ENCODE peak calls at places on chromosomes 6 and 20, in seven cellular contexts. One of them, this sample, is unnamed.

GRCh38 chr6:4398806-4399205 is 263.4 kb upstream of the ECI2 start:
- DNase-seq in HepG2: no peak
- DNase-seq in GM12878: no peak
- DNase-seq in SK-N-SH: no peak
- DNase-seq in K562: no peak
- DNase-seq in HCT116: no peak
- DNase-seq in H1: no peak
- DNase-seq in this sample: no peak

GRCh38 chr20:37954205-37954604 is 51.3 kb downstream of the VSTM2L start:
- DNase-seq in SK-N-SH: no peak
- DNase-seq in K562: no peak
- DNase-seq in H1: no peak
- DNase-seq in HepG2: no peak
- DNase-seq in GM12878: no peak
- DNase-seq in HCT116: no peak
- DNase-seq in this sample: no peak

GRCh38 chr6:108737594-108738546 is 110.4 kb upstream of the ARMC2 start:
- DNase-seq in HepG2: no peak
- DNase-seq in SK-N-SH: no peak
- DNase-seq in H1: no peak
- DNase-seq in HCT116: peak
- DNase-seq in K562: peak
- DNase-seq in GM12878: no peak
- DNase-seq in this sample: no peak

GRCh38 chr6:142207265-142207877 is 60.3 kb downstream of the VTA1 start:
- DNase-seq in K562: peak
- DNase-seq in HCT116: peak
- DNase-seq in SK-N-SH: peak
- DNase-seq in H1: peak
- DNase-seq in GM12878: no peak
- DNase-seq in HepG2: peak
- DNase-seq in this sample: peak

GRCh38 chr6:34888441-34888820 is 589 bp upstream of the TAF11 start:
- DNase-seq in GM12878: no peak
- DNase-seq in H1: no peak
- DNase-seq in SK-N-SH: no peak
- DNase-seq in K562: no peak
- DNase-seq in HCT116: no peak
- DNase-seq in HepG2: no peak
- DNase-seq in this sample: no peak

GRCh38 chr6:138182939-138183791 is 21.4 kb downstream of the ARFGEF3 start:
- DNase-seq in GM12878: no peak
- DNase-seq in HepG2: no peak
- DNase-seq in HCT116: no peak
- DNase-seq in H1: no peak
- DNase-seq in SK-N-SH: no peak
- DNase-seq in K562: no peak
- DNase-seq in this sample: no peak

GRCh38 chr6:5379647-5380242 is 118.4 kb downstream of the FARS2 start:
- DNase-seq in HepG2: peak
- DNase-seq in H1: peak
- DNase-seq in HCT116: peak
- DNase-seq in SK-N-SH: peak
- DNase-seq in K562: peak
- DNase-seq in GM12878: peak
- DNase-seq in this sample: peak

GRCh38 chr20:38434310-38434741 is 802 bp downstream of the SNHG17 start:
- DNase-seq in HCT116: no peak
- DNase-seq in H1: no peak
- DNase-seq in SK-N-SH: peak
- DNase-seq in HepG2: no peak
- DNase-seq in GM12878: no peak
- DNase-seq in K562: peak
- DNase-seq in this sample: no peak

GRCh38 chr6:12181481-12181880 is 108.7 kb upstream of the EDN1 start:
- DNase-seq in K562: no peak
- DNase-seq in HepG2: no peak
- DNase-seq in H1: no peak
- DNase-seq in HCT116: no peak
- DNase-seq in GM12878: no peak
- DNase-seq in SK-N-SH: no peak
- DNase-seq in this sample: no peak

GRCh38 chr6:126539022-126539421 is 199.1 kb downstream of the CENPW start:
- DNase-seq in GM12878: no peak
- DNase-seq in K562: no peak
- DNase-seq in H1: no peak
- DNase-seq in SK-N-SH: no peak
- DNase-seq in HCT116: peak
- DNase-seq in HepG2: no peak
- DNase-seq in this sample: no peak

GRCh38 chr6:21348462-21349195 is 244.9 kb upstream of the SOX4 start:
- DNase-seq in HepG2: no peak
- DNase-seq in H1: no peak
- DNase-seq in SK-N-SH: no peak
- DNase-seq in GM12878: no peak
- DNase-seq in K562: no peak
- DNase-seq in HCT116: no peak
- DNase-seq in this sample: no peak

GRCh38 chr6:155158044-155158843 is 105.6 kb upstream of the CLDN20 start:
- DNase-seq in SK-N-SH: no peak
- DNase-seq in GM12878: no peak
- DNase-seq in HepG2: no peak
- DNase-seq in H1: no peak
- DNase-seq in HCT116: no peak
- DNase-seq in K562: no peak
- DNase-seq in this sample: no peak

GRCh38 chr6:47097092-47097945 is 55.2 kb upstream of the ADGRF1 start:
- DNase-seq in K562: peak
- DNase-seq in GM12878: peak
- DNase-seq in HCT116: peak
- DNase-seq in HepG2: peak
- DNase-seq in H1: no peak
- DNase-seq in SK-N-SH: peak
- DNase-seq in this sample: peak

GRCh38 chr6:100808638-100809275 is 72.4 kb downstream of the ASCC3 start:
- DNase-seq in H1: no peak
- DNase-seq in K562: no peak
- DNase-seq in HCT116: no peak
- DNase-seq in SK-N-SH: no peak
- DNase-seq in HepG2: no peak
- DNase-seq in GM12878: no peak
- DNase-seq in this sample: no peak

GRCh38 chr20:44370639-44371218 is 15.2 kb downstream of the HNF4A start:
- DNase-seq in GM12878: no peak
- DNase-seq in H1: no peak
- DNase-seq in HCT116: no peak
- DNase-seq in K562: no peak
- DNase-seq in SK-N-SH: no peak
- DNase-seq in HepG2: peak
- DNase-seq in this sample: no peak

GRCh38 chr6:24991748-24992467 is 56.1 kb upstream of the RIPOR2 start:
- DNase-seq in HepG2: peak
- DNase-seq in GM12878: peak
- DNase-seq in H1: no peak
- DNase-seq in HCT116: peak
- DNase-seq in K562: peak
- DNase-seq in SK-N-SH: peak
- DNase-seq in this sample: peak

GRCh38 chr6:53691667-53692133 is 26.1 kb upstream of the KLHL31 start:
- DNase-seq in HepG2: no peak
- DNase-seq in K562: no peak
- DNase-seq in H1: no peak
- DNase-seq in SK-N-SH: no peak
- DNase-seq in GM12878: peak
- DNase-seq in HCT116: no peak
- DNase-seq in this sample: no peak

GRCh38 chr20:63025534-63026331 is 19.0 kb upstream of the BHLHE23 start:
- DNase-seq in K562: no peak
- DNase-seq in HCT116: no peak
- DNase-seq in GM12878: no peak
- DNase-seq in H1: no peak
- DNase-seq in HepG2: no peak
- DNase-seq in SK-N-SH: peak
- DNase-seq in this sample: peak

GRCh38 chr20:1185781-1186334 is 1.1 kb upstream of the TMEM74B start:
- DNase-seq in H1: peak
- DNase-seq in HepG2: peak
- DNase-seq in GM12878: no peak
- DNase-seq in HCT116: peak
- DNase-seq in SK-N-SH: peak
- DNase-seq in K562: peak
- DNase-seq in this sample: peak

GRCh38 chr6:83378621-83379388 is 52.0 kb downstream of the ME1 start:
- DNase-seq in HCT116: no peak
- DNase-seq in HepG2: no peak
- DNase-seq in GM12878: no peak
- DNase-seq in K562: no peak
- DNase-seq in SK-N-SH: no peak
- DNase-seq in H1: no peak
- DNase-seq in this sample: no peak

GRCh38 chr6:35230950-35231349 is 17.2 kb downstream of the SCUBE3 start:
- DNase-seq in GM12878: no peak
- DNase-seq in SK-N-SH: no peak
- DNase-seq in HepG2: no peak
- DNase-seq in H1: no peak
- DNase-seq in HCT116: no peak
- DNase-seq in K562: no peak
- DNase-seq in this sample: no peak

GRCh38 chr20:7113577-7114466 is 346.3 kb downstream of the BMP2 start:
- DNase-seq in H1: peak
- DNase-seq in HCT116: no peak
- DNase-seq in GM12878: no peak
- DNase-seq in HepG2: peak
- DNase-seq in SK-N-SH: peak
- DNase-seq in K562: no peak
- DNase-seq in this sample: peak

GRCh38 chr6:1105833-1106400 is 206.0 kb upstream of the FOXQ1 start:
- DNase-seq in HCT116: no peak
- DNase-seq in HepG2: no peak
- DNase-seq in SK-N-SH: no peak
- DNase-seq in GM12878: no peak
- DNase-seq in K562: no peak
- DNase-seq in H1: no peak
- DNase-seq in this sample: no peak

GRCh38 chr6:144580039-144580438 is 294.9 kb downstream of the UTRN start:
- DNase-seq in GM12878: no peak
- DNase-seq in H1: no peak
- DNase-seq in SK-N-SH: no peak
- DNase-seq in HepG2: no peak
- DNase-seq in K562: no peak
- DNase-seq in HCT116: no peak
- DNase-seq in this sample: no peak

GRCh38 chr20:60060593-60060992 is 102.4 kb downstream of the CDH26 start:
- DNase-seq in HCT116: no peak
- DNase-seq in H1: no peak
- DNase-seq in K562: no peak
- DNase-seq in SK-N-SH: no peak
- DNase-seq in GM12878: no peak
- DNase-seq in HepG2: no peak
- DNase-seq in this sample: no peak
- TF ChIP-seq JUND in HCT116: no peak
- TF ChIP-seq JUND in H1: no peak
- TF ChIP-seq JUND in K562: no peak
- TF ChIP-seq JUND in SK-N-SH: no peak
- TF ChIP-seq JUND in GM12878: no peak
- TF ChIP-seq JUND in HepG2: no peak
- TF ChIP-seq JUND in this sample: no peak

GRCh38 chr6:151284012-151284411 is 44.2 kb downstream of the AKAP12 start:
- DNase-seq in HepG2: no peak
- DNase-seq in GM12878: no peak
- DNase-seq in K562: no peak
- DNase-seq in H1: no peak
- DNase-seq in SK-N-SH: no peak
- DNase-seq in HCT116: no peak
- DNase-seq in this sample: no peak
- TF ChIP-seq JUND in HepG2: no peak
- TF ChIP-seq JUND in GM12878: no peak
- TF ChIP-seq JUND in K562: no peak
- TF ChIP-seq JUND in H1: no peak
- TF ChIP-seq JUND in SK-N-SH: no peak
- TF ChIP-seq JUND in HCT116: no peak
- TF ChIP-seq JUND in this sample: no peak

GRCh38 chr6:106739387-106739786 is 110.0 kb downstream of the QRSL1 start:
- DNase-seq in HepG2: no peak
- DNase-seq in K562: no peak
- DNase-seq in SK-N-SH: no peak
- DNase-seq in HCT116: no peak
- DNase-seq in GM12878: no peak
- DNase-seq in H1: no peak
- DNase-seq in this sample: peak
- TF ChIP-seq JUND in HepG2: no peak
- TF ChIP-seq JUND in K562: no peak
- TF ChIP-seq JUND in SK-N-SH: no peak
- TF ChIP-seq JUND in HCT116: no peak
- TF ChIP-seq JUND in GM12878: no peak
- TF ChIP-seq JUND in H1: no peak
- TF ChIP-seq JUND in this sample: no peak

GRCh38 chr6:8194499-8194898 is 92.2 kb upstream of the EEF1E1 start:
- DNase-seq in HepG2: no peak
- DNase-seq in K562: no peak
- DNase-seq in SK-N-SH: no peak
- DNase-seq in H1: no peak
- DNase-seq in HCT116: no peak
- DNase-seq in GM12878: no peak
- DNase-seq in this sample: no peak

GRCh38 chr6:8195040-8195713 is 92.8 kb upstream of the EEF1E1 start:
- DNase-seq in SK-N-SH: peak
- DNase-seq in HCT116: peak
- DNase-seq in K562: no peak
- DNase-seq in GM12878: no peak
- DNase-seq in H1: no peak
- DNase-seq in HepG2: peak
- DNase-seq in this sample: no peak

GRCh38 chr6:8192067-8192466 is 89.7 kb upstream of the EEF1E1 start:
- DNase-seq in H1: no peak
- DNase-seq in GM12878: no peak
- DNase-seq in SK-N-SH: no peak
- DNase-seq in HCT116: no peak
- DNase-seq in K562: no peak
- DNase-seq in HepG2: no peak
- DNase-seq in this sample: no peak

GRCh38 chr6:8192597-8192996 is 90.2 kb upstream of the EEF1E1 start:
- DNase-seq in HCT116: no peak
- DNase-seq in GM12878: no peak
- DNase-seq in SK-N-SH: no peak
- DNase-seq in HepG2: no peak
- DNase-seq in K562: no peak
- DNase-seq in H1: no peak
- DNase-seq in this sample: no peak

GRCh38 chr6:8193541-8193940 is 91.2 kb upstream of the EEF1E1 start:
- DNase-seq in HCT116: no peak
- DNase-seq in H1: no peak
- DNase-seq in K562: no peak
- DNase-seq in GM12878: no peak
- DNase-seq in SK-N-SH: no peak
- DNase-seq in HepG2: no peak
- DNase-seq in this sample: no peak
- TF ChIP-seq JUND in HCT116: no peak
- TF ChIP-seq JUND in H1: no peak
- TF ChIP-seq JUND in K562: no peak
- TF ChIP-seq JUND in GM12878: no peak
- TF ChIP-seq JUND in SK-N-SH: no peak
- TF ChIP-seq JUND in HepG2: no peak
- TF ChIP-seq JUND in this sample: no peak

GRCh38 chr20:17661121-17661744 is 20.8 kb downstream of the RRBP1 start:
- DNase-seq in HCT116: no peak
- DNase-seq in K562: no peak
- DNase-seq in GM12878: no peak
- DNase-seq in HepG2: peak
- DNase-seq in SK-N-SH: no peak
- DNase-seq in H1: no peak
- DNase-seq in this sample: no peak
- TF ChIP-seq JUND in HCT116: no peak
- TF ChIP-seq JUND in K562: no peak
- TF ChIP-seq JUND in GM12878: no peak
- TF ChIP-seq JUND in HepG2: no peak
- TF ChIP-seq JUND in SK-N-SH: no peak
- TF ChIP-seq JUND in H1: no peak
- TF ChIP-seq JUND in this sample: no peak

This sample was measured in T47D.